ENCODE peak calls at places on chromosomes 6 and 20, in ten cellular contexts. One of them, this sample, is unnamed.

GRCh38 chr20:3483309-3483708 is 12.5 kb downstream of the ATRN start:
- DNase-seq in Ammon's horn: no peak
- DNase-seq in heart right ventricle: no peak
- DNase-seq in H4: no peak
- DNase-seq in neural progenitor cell: no peak
- DNase-seq in WERI-Rb-1: no peak
- DNase-seq in ELR: no peak
- DNase-seq in activated naive CD4-positive, alpha-beta T cell treated with anti-CD3 and anti-CD28 coated beads, Interleukin-2, amount 50 U/mL, for 16 hours: no peak
- DNase-seq in activated CD8-positive, alpha-beta memory T cell treated with anti-CD3 and anti-CD28 coated beads, Interleukin-2, amount 10 ng/mL, durations not matched to agents 7 days and 5 days: no peak
- DNase-seq in NCI-H1105: no peak
- DNase-seq in this sample: no peak

GRCh38 chr6:44253307-44254101 is 3.8 kb downstream of the SLC35B2 start:
- DNase-seq in WERI-Rb-1: peak; percentile 91
- DNase-seq in activated CD8-positive, alpha-beta memory T cell treated with anti-CD3 and anti-CD28 coated beads, Interleukin-2, amount 10 ng/mL, durations not matched to agents 7 days and 5 days: peak; percentile 80
- DNase-seq in ELR: peak; percentile 73
- DNase-seq in activated naive CD4-positive, alpha-beta T cell treated with anti-CD3 and anti-CD28 coated beads, Interleukin-2, amount 50 U/mL, for 16 hours: peak; percentile 64
- DNase-seq in NCI-H1105: peak; percentile 12
- DNase-seq in neural progenitor cell: peak; percentile 67
- DNase-seq in H4: peak; percentile 60
- DNase-seq in heart right ventricle: no peak
- DNase-seq in Ammon's horn: no peak
- DNase-seq in this sample: peak; percentile 48

GRCh38 chr20:50605136-50605535 is 86.2 kb downstream of the RIPOR3 start:
- DNase-seq in activated CD8-positive, alpha-beta memory T cell treated with anti-CD3 and anti-CD28 coated beads, Interleukin-2, amount 10 ng/mL, durations not matched to agents 7 days and 5 days: no peak
- DNase-seq in H4: no peak
- DNase-seq in ELR: no peak
- DNase-seq in WERI-Rb-1: no peak
- DNase-seq in Ammon's horn: no peak
- DNase-seq in activated naive CD4-positive, alpha-beta T cell treated with anti-CD3 and anti-CD28 coated beads, Interleukin-2, amount 50 U/mL, for 16 hours: no peak
- DNase-seq in heart right ventricle: no peak
- DNase-seq in NCI-H1105: no peak
- DNase-seq in neural progenitor cell: no peak
- DNase-seq in this sample: no peak

GRCh38 chr6:127186889-127187288 is 68.4 kb downstream of the RSPO3 start:
- DNase-seq in H4: no peak
- DNase-seq in activated naive CD4-positive, alpha-beta T cell treated with anti-CD3 and anti-CD28 coated beads, Interleukin-2, amount 50 U/mL, for 16 hours: peak; percentile 65
- DNase-seq in neural progenitor cell: peak; percentile 57
- DNase-seq in WERI-Rb-1: peak; percentile 68
- DNase-seq in activated CD8-positive, alpha-beta memory T cell treated with anti-CD3 and anti-CD28 coated beads, Interleukin-2, amount 10 ng/mL, durations not matched to agents 7 days and 5 days: peak; percentile 74
- DNase-seq in ELR: peak; percentile 43
- DNase-seq in heart right ventricle: peak; percentile 69
- DNase-seq in NCI-H1105: no peak
- DNase-seq in Ammon's horn: no peak
- DNase-seq in this sample: no peak

GRCh38 chr6:26189905-26190304 is 102.7 kb downstream of the HFE start:
- DNase-seq in heart right ventricle: no peak
- DNase-seq in activated CD8-positive, alpha-beta memory T cell treated with anti-CD3 and anti-CD28 coated beads, Interleukin-2, amount 10 ng/mL, durations not matched to agents 7 days and 5 days: no peak
- DNase-seq in H4: no peak
- DNase-seq in NCI-H1105: no peak
- DNase-seq in WERI-Rb-1: no peak
- DNase-seq in neural progenitor cell: no peak
- DNase-seq in ELR: no peak
- DNase-seq in Ammon's horn: no peak
- DNase-seq in activated naive CD4-positive, alpha-beta T cell treated with anti-CD3 and anti-CD28 coated beads, Interleukin-2, amount 50 U/mL, for 16 hours: no peak
- DNase-seq in this sample: no peak

GRCh38 chr6:131787955-131788712 is 19.7 kb upstream of the ENPP1 start:
- DNase-seq in activated CD8-positive, alpha-beta memory T cell treated with anti-CD3 and anti-CD28 coated beads, Interleukin-2, amount 10 ng/mL, durations not matched to agents 7 days and 5 days: no peak
- DNase-seq in neural progenitor cell: peak; percentile 33
- DNase-seq in activated naive CD4-positive, alpha-beta T cell treated with anti-CD3 and anti-CD28 coated beads, Interleukin-2, amount 50 U/mL, for 16 hours: no peak
- DNase-seq in ELR: peak; percentile 64
- DNase-seq in Ammon's horn: no peak
- DNase-seq in H4: no peak
- DNase-seq in heart right ventricle: peak; percentile 27
- DNase-seq in WERI-Rb-1: no peak
- DNase-seq in NCI-H1105: peak; percentile 73
- DNase-seq in this sample: no peak

GRCh38 chr6:36224918-36225461 is 28.4 kb downstream of the BRPF3 start:
- DNase-seq in heart right ventricle: no peak
- DNase-seq in activated CD8-positive, alpha-beta memory T cell treated with anti-CD3 and anti-CD28 coated beads, Interleukin-2, amount 10 ng/mL, durations not matched to agents 7 days and 5 days: no peak
- DNase-seq in Ammon's horn: no peak
- DNase-seq in NCI-H1105: peak; percentile 17
- DNase-seq in WERI-Rb-1: peak; percentile 43
- DNase-seq in ELR: peak; percentile 26
- DNase-seq in neural progenitor cell: no peak
- DNase-seq in H4: no peak
- DNase-seq in activated naive CD4-positive, alpha-beta T cell treated with anti-CD3 and anti-CD28 coated beads, Interleukin-2, amount 50 U/mL, for 16 hours: no peak
- DNase-seq in this sample: no peak

GRCh38 chr20:13271977-13272975 is 51.2 kb downstream of the ISM1 start:
- DNase-seq in activated CD8-positive, alpha-beta memory T cell treated with anti-CD3 and anti-CD28 coated beads, Interleukin-2, amount 10 ng/mL, durations not matched to agents 7 days and 5 days: no peak
- DNase-seq in neural progenitor cell: no peak
- DNase-seq in NCI-H1105: no peak
- DNase-seq in WERI-Rb-1: no peak
- DNase-seq in heart right ventricle: no peak
- DNase-seq in activated naive CD4-positive, alpha-beta T cell treated with anti-CD3 and anti-CD28 coated beads, Interleukin-2, amount 50 U/mL, for 16 hours: no peak
- DNase-seq in Ammon's horn: no peak
- DNase-seq in H4: no peak
- DNase-seq in ELR: no peak
- DNase-seq in this sample: no peak

GRCh38 chr6:4350571-4351505 is 215.5 kb upstream of the ECI2 start:
- DNase-seq in activated naive CD4-positive, alpha-beta T cell treated with anti-CD3 and anti-CD28 coated beads, Interleukin-2, amount 50 U/mL, for 16 hours: no peak
- DNase-seq in heart right ventricle: peak; percentile 34
- DNase-seq in NCI-H1105: no peak
- DNase-seq in neural progenitor cell: no peak
- DNase-seq in ELR: peak; percentile 73
- DNase-seq in H4: peak; percentile 72
- DNase-seq in activated CD8-positive, alpha-beta memory T cell treated with anti-CD3 and anti-CD28 coated beads, Interleukin-2, amount 10 ng/mL, durations not matched to agents 7 days and 5 days: no peak
- DNase-seq in WERI-Rb-1: no peak
- DNase-seq in Ammon's horn: no peak
- DNase-seq in this sample: no peak

GRCh38 chr6:16286151-16286522 is 47.8 kb downstream of the GMPR start:
- DNase-seq in activated CD8-positive, alpha-beta memory T cell treated with anti-CD3 and anti-CD28 coated beads, Interleukin-2, amount 10 ng/mL, durations not matched to agents 7 days and 5 days: no peak
- DNase-seq in H4: peak; percentile 29
- DNase-seq in heart right ventricle: peak; percentile 42
- DNase-seq in WERI-Rb-1: peak; percentile 91
- DNase-seq in activated naive CD4-positive, alpha-beta T cell treated with anti-CD3 and anti-CD28 coated beads, Interleukin-2, amount 50 U/mL, for 16 hours: no peak
- DNase-seq in Ammon's horn: peak; percentile 75
- DNase-seq in ELR: peak; percentile 64
- DNase-seq in neural progenitor cell: peak; percentile 81
- DNase-seq in NCI-H1105: no peak
- DNase-seq in this sample: no peak

GRCh38 chr6:105474234-105474633 is 71.4 kb upstream of the PREP start:
- DNase-seq in activated CD8-positive, alpha-beta memory T cell treated with anti-CD3 and anti-CD28 coated beads, Interleukin-2, amount 10 ng/mL, durations not matched to agents 7 days and 5 days: no peak
- DNase-seq in H4: no peak
- DNase-seq in neural progenitor cell: peak; percentile 28
- DNase-seq in WERI-Rb-1: no peak
- DNase-seq in ELR: no peak
- DNase-seq in Ammon's horn: peak; percentile 20
- DNase-seq in activated naive CD4-positive, alpha-beta T cell treated with anti-CD3 and anti-CD28 coated beads, Interleukin-2, amount 50 U/mL, for 16 hours: no peak
- DNase-seq in heart right ventricle: no peak
- DNase-seq in NCI-H1105: no peak
- DNase-seq in this sample: no peak

GRCh38 chr6:1609662-1610496 is at the start of gene FOXC1:
- DNase-seq in WERI-Rb-1: peak; percentile 77
- DNase-seq in Ammon's horn: peak; percentile 17
- DNase-seq in heart right ventricle: peak; percentile 89
- DNase-seq in H4: peak; percentile 85
- DNase-seq in neural progenitor cell: peak; percentile 91
- DNase-seq in activated naive CD4-positive, alpha-beta T cell treated with anti-CD3 and anti-CD28 coated beads, Interleukin-2, amount 50 U/mL, for 16 hours: no peak
- DNase-seq in ELR: peak; percentile 92
- DNase-seq in NCI-H1105: peak; percentile 31
- DNase-seq in activated CD8-positive, alpha-beta memory T cell treated with anti-CD3 and anti-CD28 coated beads, Interleukin-2, amount 10 ng/mL, durations not matched to agents 7 days and 5 days: peak; percentile 54
- DNase-seq in this sample: peak; percentile 81

GRCh38 chr6:45617441-45617840 is 239.7 kb upstream of the SUPT3H start:
- DNase-seq in neural progenitor cell: no peak
- DNase-seq in activated CD8-positive, alpha-beta memory T cell treated with anti-CD3 and anti-CD28 coated beads, Interleukin-2, amount 10 ng/mL, durations not matched to agents 7 days and 5 days: no peak
- DNase-seq in ELR: peak; percentile 21
- DNase-seq in activated naive CD4-positive, alpha-beta T cell treated with anti-CD3 and anti-CD28 coated beads, Interleukin-2, amount 50 U/mL, for 16 hours: no peak
- DNase-seq in heart right ventricle: no peak
- DNase-seq in Ammon's horn: no peak
- DNase-seq in WERI-Rb-1: no peak
- DNase-seq in NCI-H1105: no peak
- DNase-seq in H4: peak; percentile 92
- DNase-seq in this sample: peak; percentile 7

GRCh38 chr6:52545050-52545843 is 31.6 kb downstream of the TRAM2 start:
- DNase-seq in activated naive CD4-positive, alpha-beta T cell treated with anti-CD3 and anti-CD28 coated beads, Interleukin-2, amount 50 U/mL, for 16 hours: no peak
- DNase-seq in activated CD8-positive, alpha-beta memory T cell treated with anti-CD3 and anti-CD28 coated beads, Interleukin-2, amount 10 ng/mL, durations not matched to agents 7 days and 5 days: no peak
- DNase-seq in heart right ventricle: no peak
- DNase-seq in H4: no peak
- DNase-seq in ELR: no peak
- DNase-seq in NCI-H1105: no peak
- DNase-seq in WERI-Rb-1: no peak
- DNase-seq in Ammon's horn: no peak
- DNase-seq in neural progenitor cell: no peak
- DNase-seq in this sample: no peak

GRCh38 chr6:101181006-101181405 is 212.5 kb upstream of the GRIK2 start:
- DNase-seq in H4: no peak
- DNase-seq in ELR: no peak
- DNase-seq in WERI-Rb-1: no peak
- DNase-seq in activated CD8-positive, alpha-beta memory T cell treated with anti-CD3 and anti-CD28 coated beads, Interleukin-2, amount 10 ng/mL, durations not matched to agents 7 days and 5 days: no peak
- DNase-seq in neural progenitor cell: no peak
- DNase-seq in activated naive CD4-positive, alpha-beta T cell treated with anti-CD3 and anti-CD28 coated beads, Interleukin-2, amount 50 U/mL, for 16 hours: no peak
- DNase-seq in NCI-H1105: no peak
- DNase-seq in heart right ventricle: no peak
- DNase-seq in Ammon's horn: no peak
- DNase-seq in this sample: no peak

GRCh38 chr6:112802154-112802553 is 455.0 kb downstream of the RFPL4B start:
- DNase-seq in neural progenitor cell: no peak
- DNase-seq in Ammon's horn: no peak
- DNase-seq in H4: peak; percentile 11
- DNase-seq in NCI-H1105: no peak
- DNase-seq in activated CD8-positive, alpha-beta memory T cell treated with anti-CD3 and anti-CD28 coated beads, Interleukin-2, amount 10 ng/mL, durations not matched to agents 7 days and 5 days: no peak
- DNase-seq in WERI-Rb-1: no peak
- DNase-seq in activated naive CD4-positive, alpha-beta T cell treated with anti-CD3 and anti-CD28 coated beads, Interleukin-2, amount 50 U/mL, for 16 hours: no peak
- DNase-seq in heart right ventricle: no peak
- DNase-seq in ELR: peak; percentile 93
- DNase-seq in this sample: no peak

GRCh38 chr6:44805239-44805849 is 417.8 kb downstream of the CDC5L start:
- DNase-seq in activated CD8-positive, alpha-beta memory T cell treated with anti-CD3 and anti-CD28 coated beads, Interleukin-2, amount 10 ng/mL, durations not matched to agents 7 days and 5 days: no peak
- DNase-seq in NCI-H1105: no peak
- DNase-seq in H4: no peak
- DNase-seq in ELR: peak; percentile 15
- DNase-seq in WERI-Rb-1: peak; percentile 9
- DNase-seq in Ammon's horn: no peak
- DNase-seq in neural progenitor cell: no peak
- DNase-seq in heart right ventricle: no peak
- DNase-seq in activated naive CD4-positive, alpha-beta T cell treated with anti-CD3 and anti-CD28 coated beads, Interleukin-2, amount 50 U/mL, for 16 hours: no peak
- DNase-seq in this sample: no peak

GRCh38 chr6:131130546-131130925 is 4.7 kb upstream of the AKAP7 start:
- DNase-seq in activated naive CD4-positive, alpha-beta T cell treated with anti-CD3 and anti-CD28 coated beads, Interleukin-2, amount 50 U/mL, for 16 hours: no peak
- DNase-seq in neural progenitor cell: no peak
- DNase-seq in H4: no peak
- DNase-seq in activated CD8-positive, alpha-beta memory T cell treated with anti-CD3 and anti-CD28 coated beads, Interleukin-2, amount 10 ng/mL, durations not matched to agents 7 days and 5 days: no peak
- DNase-seq in WERI-Rb-1: no peak
- DNase-seq in NCI-H1105: no peak
- DNase-seq in ELR: no peak
- DNase-seq in Ammon's horn: no peak
- DNase-seq in heart right ventricle: no peak
- DNase-seq in this sample: no peak

GRCh38 chr20:14717124-14718004 is 380.0 kb upstream of the FLRT3 start:
- DNase-seq in heart right ventricle: no peak
- DNase-seq in NCI-H1105: no peak
- DNase-seq in WERI-Rb-1: no peak
- DNase-seq in ELR: no peak
- DNase-seq in activated naive CD4-positive, alpha-beta T cell treated with anti-CD3 and anti-CD28 coated beads, Interleukin-2, amount 50 U/mL, for 16 hours: no peak
- DNase-seq in Ammon's horn: no peak
- DNase-seq in H4: no peak
- DNase-seq in neural progenitor cell: no peak
- DNase-seq in activated CD8-positive, alpha-beta memory T cell treated with anti-CD3 and anti-CD28 coated beads, Interleukin-2, amount 10 ng/mL, durations not matched to agents 7 days and 5 days: no peak
- DNase-seq in this sample: peak; percentile 18

GRCh38 chr20:53872561-53873248 is 197.7 kb downstream of the BCAS1 start:
- DNase-seq in WERI-Rb-1: no peak
- DNase-seq in activated CD8-positive, alpha-beta memory T cell treated with anti-CD3 and anti-CD28 coated beads, Interleukin-2, amount 10 ng/mL, durations not matched to agents 7 days and 5 days: peak; percentile 75
- DNase-seq in ELR: peak; percentile 35
- DNase-seq in NCI-H1105: no peak
- DNase-seq in activated naive CD4-positive, alpha-beta T cell treated with anti-CD3 and anti-CD28 coated beads, Interleukin-2, amount 50 U/mL, for 16 hours: peak; percentile 32
- DNase-seq in H4: peak; percentile 62
- DNase-seq in Ammon's horn: no peak
- DNase-seq in heart right ventricle: no peak
- DNase-seq in neural progenitor cell: no peak
- DNase-seq in this sample: no peak

GRCh38 chr6:116090251-116090650 is 10.4 kb upstream of the NT5DC1 start:
- DNase-seq in activated CD8-positive, alpha-beta memory T cell treated with anti-CD3 and anti-CD28 coated beads, Interleukin-2, amount 10 ng/mL, durations not matched to agents 7 days and 5 days: peak; percentile 66
- DNase-seq in Ammon's horn: no peak
- DNase-seq in NCI-H1105: no peak
- DNase-seq in heart right ventricle: no peak
- DNase-seq in neural progenitor cell: no peak
- DNase-seq in ELR: no peak
- DNase-seq in activated naive CD4-positive, alpha-beta T cell treated with anti-CD3 and anti-CD28 coated beads, Interleukin-2, amount 50 U/mL, for 16 hours: no peak
- DNase-seq in WERI-Rb-1: no peak
- DNase-seq in H4: no peak
- DNase-seq in this sample: no peak

GRCh38 chr6:7270320-7271204 is 42.4 kb downstream of the SSR1 start:
- DNase-seq in H4: no peak
- DNase-seq in ELR: no peak
- DNase-seq in Ammon's horn: peak; percentile 39
- DNase-seq in activated CD8-positive, alpha-beta memory T cell treated with anti-CD3 and anti-CD28 coated beads, Interleukin-2, amount 10 ng/mL, durations not matched to agents 7 days and 5 days: no peak
- DNase-seq in NCI-H1105: no peak
- DNase-seq in WERI-Rb-1: no peak
- DNase-seq in heart right ventricle: no peak
- DNase-seq in neural progenitor cell: no peak
- DNase-seq in activated naive CD4-positive, alpha-beta T cell treated with anti-CD3 and anti-CD28 coated beads, Interleukin-2, amount 50 U/mL, for 16 hours: no peak
- DNase-seq in this sample: peak; percentile 3

GRCh38 chr20:37579091-37579490 is 51.4 kb upstream of the BLCAP start:
- DNase-seq in heart right ventricle: no peak
- DNase-seq in neural progenitor cell: no peak
- DNase-seq in NCI-H1105: no peak
- DNase-seq in activated CD8-positive, alpha-beta memory T cell treated with anti-CD3 and anti-CD28 coated beads, Interleukin-2, amount 10 ng/mL, durations not matched to agents 7 days and 5 days: no peak
- DNase-seq in ELR: no peak
- DNase-seq in WERI-Rb-1: no peak
- DNase-seq in H4: no peak
- DNase-seq in Ammon's horn: no peak
- DNase-seq in activated naive CD4-positive, alpha-beta T cell treated with anti-CD3 and anti-CD28 coated beads, Interleukin-2, amount 50 U/mL, for 16 hours: no peak
- DNase-seq in this sample: no peak

GRCh38 chr6:146944809-146945208 is 259.4 kb upstream of the STXBP5 start:
- DNase-seq in Ammon's horn: no peak
- DNase-seq in activated CD8-positive, alpha-beta memory T cell treated with anti-CD3 and anti-CD28 coated beads, Interleukin-2, amount 10 ng/mL, durations not matched to agents 7 days and 5 days: no peak
- DNase-seq in ELR: no peak
- DNase-seq in activated naive CD4-positive, alpha-beta T cell treated with anti-CD3 and anti-CD28 coated beads, Interleukin-2, amount 50 U/mL, for 16 hours: no peak
- DNase-seq in H4: no peak
- DNase-seq in NCI-H1105: no peak
- DNase-seq in WERI-Rb-1: no peak
- DNase-seq in heart right ventricle: no peak
- DNase-seq in neural progenitor cell: no peak
- DNase-seq in this sample: no peak

GRCh38 chr20:53565254-53565653 is 28.4 kb downstream of the ZNF217 start:
- DNase-seq in activated CD8-positive, alpha-beta memory T cell treated with anti-CD3 and anti-CD28 coated beads, Interleukin-2, amount 10 ng/mL, durations not matched to agents 7 days and 5 days: no peak
- DNase-seq in WERI-Rb-1: no peak
- DNase-seq in activated naive CD4-positive, alpha-beta T cell treated with anti-CD3 and anti-CD28 coated beads, Interleukin-2, amount 50 U/mL, for 16 hours: no peak
- DNase-seq in heart right ventricle: no peak
- DNase-seq in H4: no peak
- DNase-seq in Ammon's horn: no peak
- DNase-seq in NCI-H1105: no peak
- DNase-seq in neural progenitor cell: no peak
- DNase-seq in ELR: no peak
- DNase-seq in this sample: no peak

GRCh38 chr6:95593025-95593424 is 15.7 kb downstream of the MANEA start:
- DNase-seq in WERI-Rb-1: no peak
- DNase-seq in NCI-H1105: peak; percentile 31
- DNase-seq in H4: no peak
- DNase-seq in neural progenitor cell: no peak
- DNase-seq in activated naive CD4-positive, alpha-beta T cell treated with anti-CD3 and anti-CD28 coated beads, Interleukin-2, amount 50 U/mL, for 16 hours: no peak
- DNase-seq in Ammon's horn: peak; percentile 7
- DNase-seq in ELR: no peak
- DNase-seq in heart right ventricle: no peak
- DNase-seq in activated CD8-positive, alpha-beta memory T cell treated with anti-CD3 and anti-CD28 coated beads, Interleukin-2, amount 10 ng/mL, durations not matched to agents 7 days and 5 days: no peak
- DNase-seq in this sample: no peak

GRCh38 chr6:87139236-87139635 is 16.1 kb upstream of the ZNF292 start:
- DNase-seq in ELR: peak; percentile 75
- DNase-seq in H4: peak; percentile 4
- DNase-seq in activated naive CD4-positive, alpha-beta T cell treated with anti-CD3 and anti-CD28 coated beads, Interleukin-2, amount 50 U/mL, for 16 hours: no peak
- DNase-seq in activated CD8-positive, alpha-beta memory T cell treated with anti-CD3 and anti-CD28 coated beads, Interleukin-2, amount 10 ng/mL, durations not matched to agents 7 days and 5 days: no peak
- DNase-seq in Ammon's horn: peak; percentile 52
- DNase-seq in WERI-Rb-1: peak; percentile 31
- DNase-seq in heart right ventricle: no peak
- DNase-seq in neural progenitor cell: peak; percentile 53
- DNase-seq in NCI-H1105: peak; percentile 23
- DNase-seq in this sample: peak; percentile 43

GRCh38 chr6:122610690-122611455 is 668 bp downstream of the PKIB start:
- DNase-seq in H4: peak; percentile 7
- DNase-seq in neural progenitor cell: peak; percentile 26
- DNase-seq in WERI-Rb-1: peak; percentile 88
- DNase-seq in activated naive CD4-positive, alpha-beta T cell treated with anti-CD3 and anti-CD28 coated beads, Interleukin-2, amount 50 U/mL, for 16 hours: peak; percentile 16
- DNase-seq in Ammon's horn: peak; percentile 11
- DNase-seq in NCI-H1105: peak; percentile 41
- DNase-seq in activated CD8-positive, alpha-beta memory T cell treated with anti-CD3 and anti-CD28 coated beads, Interleukin-2, amount 10 ng/mL, durations not matched to agents 7 days and 5 days: no peak
- DNase-seq in heart right ventricle: peak; percentile 18
- DNase-seq in ELR: peak; percentile 61
- DNase-seq in this sample: peak; percentile 44

This sample was measured in SW480.